ENCODE peak calls at places on chromosomes 12 and 14, in ten cellular contexts. O is choroid plexus epithelial cell; P is HCEC 1CT; W is SK-N-SH; U is stimulated activated CD4-positive, alpha-beta T cell treated with anti-CD3 and anti-CD28 coated beads, Interleukin-2, amount 100 ng/mL, for 48 hours; N is RPMI8226; J is WTC11; E is posterior vena cava; Y is COR-L47; C is iPS-NIHi11. V is an unnamed sample.

GRCh38 chr14:89237923-89238529 is 179.0 kb downstream of the FOXN3 start:
- DNase-seq in C (peak), O (peak), U (no peak), P (no peak), Y (no peak), N (no peak), W (peak), J (no peak), E (no peak), V (no peak)

GRCh38 chr12:124374567-124374966 is 79.7 kb downstream of the RFLNA start:
- DNase-seq in E (no peak), O (no peak), N (no peak), Y (no peak), U (no peak), C (no peak), P (no peak), W (no peak), J (no peak), V (no peak)

GRCh38 chr14:50083467-50084337 is 32.7 kb downstream of the VCPKMT start:
- DNase-seq in J (no peak), N (no peak), O (no peak), Y (no peak), W (no peak), P (no peak), E (no peak), U (peak), C (no peak), V (no peak)

GRCh38 chr12:78038986-78039385 is 208.3 kb downstream of the NAV3 start:
- DNase-seq in Y (no peak), W (no peak), J (no peak), P (no peak), U (no peak), N (no peak), O (no peak), C (no peak), E (no peak), V (no peak)

GRCh38 chr14:68375371-68375770 is 417.5 kb downstream of the ZFP36L1 start:
- DNase-seq in N (no peak), O (no peak), C (no peak), P (no peak), E (no peak), J (no peak), W (no peak), Y (no peak), U (no peak), V (no peak)

GRCh38 chr14:59213368-59214315 is 25.2 kb downstream of the DAAM1 start:
- DNase-seq in O (peak), N (no peak), C (no peak), Y (no peak), J (no peak), E (no peak), W (no peak), U (no peak), P (peak), V (no peak)

GRCh38 chr14:74846168-74846567 is 29.8 kb downstream of the PROX2 start:
- DNase-seq in C (no peak), O (no peak), W (no peak), Y (no peak), U (no peak), P (no peak), J (no peak), N (no peak), E (no peak), V (peak)

GRCh38 chr14:90733139-90733808 is 83.0 kb downstream of the TTC7B start:
- DNase-seq in P (no peak), N (no peak), C (no peak), O (no peak), Y (no peak), E (no peak), U (no peak), W (no peak), J (no peak), V (no peak)

GRCh38 chr14:58861546-58861945 is 223.8 kb downstream of the DACT1 start:
- DNase-seq in J (no peak), C (no peak), P (no peak), Y (no peak), N (no peak), W (no peak), U (no peak), E (no peak), O (peak), V (no peak)

GRCh38 chr12:111767362-111768158 is 827 bp downstream of the ALDH2 start:
- DNase-seq in W (peak), N (no peak), E (no peak), C (peak), U (no peak), Y (no peak), P (peak), J (peak), O (peak), V (no peak)

GRCh38 chr12:31235868-31236395 is 90.0 kb downstream of the SINHCAF start:
- DNase-seq in P (no peak), W (no peak), C (no peak), J (no peak), E (no peak), N (no peak), Y (no peak), U (no peak), O (no peak), V (no peak)

GRCh38 chr14:94041551-94042346 is 15.6 kb downstream of the OTUB2 start:
- DNase-seq in U (no peak), E (peak), O (peak), Y (no peak), W (no peak), N (no peak), P (peak), C (no peak), J (no peak), V (peak)

GRCh38 chr12:106984588-106985137 is 2.3 kb downstream of the MTERF2 start:
- DNase-seq in O (no peak), U (no peak), N (no peak), P (no peak), J (no peak), W (no peak), Y (no peak), C (no peak), E (no peak), V (no peak)

GRCh38 chr14:33916663-33917565 is 34.0 kb downstream of the EGLN3 start:
- DNase-seq in Y (no peak), W (no peak), J (no peak), E (no peak), U (no peak), O (peak), C (no peak), P (no peak), N (no peak), V (no peak)

GRCh38 chr12:29499235-29499634 is 1.7 kb upstream of the OVCH1 start:
- DNase-seq in U (no peak), P (no peak), W (no peak), E (no peak), O (no peak), J (no peak), N (no peak), Y (no peak), C (no peak), V (no peak)

GRCh38 chr12:132359971-132360370 is 30.6 kb upstream of the GALNT9 start:
- DNase-seq in J (no peak), O (no peak), Y (no peak), E (peak), U (no peak), N (no peak), P (no peak), C (no peak), W (no peak), V (no peak)

GRCh38 chr12:54381136-54381535 is 3.4 kb downstream of the ZNF385A start:
- DNase-seq in N (no peak), U (no peak), C (no peak), O (no peak), E (no peak), Y (no peak), P (no peak), W (no peak), J (no peak), V (no peak)

GRCh38 chr12:19088576-19088975 is 41.0 kb upstream of the PLEKHA5 start:
- DNase-seq in P (no peak), Y (no peak), J (no peak), E (no peak), U (no peak), O (no peak), N (no peak), W (no peak), C (no peak), V (no peak)

GRCh38 chr14:104473244-104473565 is 106.4 kb upstream of the C14orf180 start:
- DNase-seq in W (no peak), E (no peak), Y (no peak), U (no peak), C (peak), N (no peak), O (no peak), P (no peak), J (peak), V (no peak)

GRCh38 chr12:3552726-3553045 is 61.7 kb downstream of the PRMT8 start:
- DNase-seq in E (no peak), C (no peak), U (no peak), J (no peak), P (no peak), N (no peak), O (no peak), W (no peak), Y (no peak), V (no peak)

GRCh38 chr12:7142057-7142644 is 12.0 kb downstream of the CLSTN3 start:
- DNase-seq in Y (no peak), W (peak), J (peak), E (peak), U (peak), N (peak), O (peak), P (peak), C (peak), V (peak)

GRCh38 chr12:49868449-49868848 is 25.5 kb upstream of the BCDIN3D start:
- DNase-seq in E (peak), U (no peak), P (no peak), C (no peak), O (no peak), J (no peak), Y (no peak), W (no peak), N (no peak), V (no peak)

GRCh38 chr12:53180931-53181645 is 363 bp upstream of the CSAD start:
- DNase-seq in O (peak), W (peak), E (no peak), Y (peak), C (peak), N (peak), U (peak), P (peak), J (peak), V (peak)

GRCh38 chr14:89823732-89824131 is 130.8 kb downstream of the EFCAB11 start:
- DNase-seq in U (no peak), J (no peak), N (no peak), E (no peak), W (no peak), O (peak), Y (no peak), C (no peak), P (no peak), V (no peak)

GRCh38 chr14:28756896-28757570 is 9.6 kb upstream of the FOXG1 start:
- DNase-seq in E (no peak), O (peak), N (no peak), P (peak), J (peak), W (peak), C (no peak), Y (no peak), U (no peak), V (peak)

GRCh38 chr12:54035561-54036377 is 2.9 kb downstream of the HOXC5 start:
- DNase-seq in P (no peak), N (no peak), U (no peak), Y (no peak), O (no peak), W (peak), E (no peak), J (no peak), C (no peak), V (no peak)

GRCh38 chr14:27881646-27882045 is 884.9 kb upstream of the FOXG1 start:
- DNase-seq in P (no peak), O (no peak), W (no peak), U (no peak), Y (no peak), E (no peak), C (peak), N (no peak), J (peak), V (no peak)

GRCh38 chr12:4538207-4539160 is at the start of gene RAD51AP1:
- DNase-seq in J (peak), O (peak), P (peak), E (peak), U (peak), W (peak), C (peak), Y (peak), N (peak), V (peak)

GRCh38 chr12:86697916-86698315 is 441.7 kb upstream of the MGAT4C start:
- DNase-seq in E (no peak), W (no peak), J (no peak), O (peak), C (no peak), Y (no peak), N (no peak), U (no peak), P (no peak), V (no peak)

GRCh38 chr14:21382886-21383847 is 652 bp downstream of the SUPT16H start:
- DNase-seq in N (peak), J (peak), W (peak), E (peak), Y (peak), O (peak), P (peak), U (peak), C (peak), V (no peak)

GRCh38 chr12:112584266-112584722 is 165.5 kb downstream of the PTPN11 start:
- DNase-seq in N (peak), E (no peak), C (peak), O (no peak), J (peak), P (no peak), Y (peak), U (no peak), W (no peak), V (no peak)

GRCh38 chr12:103503546-103504480 is 8.0 kb upstream of the C12orf42 start:
- DNase-seq in P (no peak), U (peak), C (peak), N (peak), E (no peak), W (peak), O (no peak), Y (peak), J (peak), V (no peak)

GRCh38 chr12:49264466-49264872 is 413 bp upstream of the TUBA1C start:
- DNase-seq in E (no peak), P (peak), N (peak), U (peak), C (peak), Y (no peak), O (no peak), J (no peak), W (no peak), V (no peak)

GRCh38 chr14:95282354-95282985 is 37.2 kb downstream of the CLMN start:
- DNase-seq in P (no peak), W (no peak), U (no peak), N (no peak), E (no peak), O (no peak), Y (no peak), J (no peak), C (no peak), V (no peak)

GRCh38 chr14:34874386-34875030 is 652 bp downstream of the BAZ1A start:
- DNase-seq in W (peak), E (peak), C (peak), N (peak), U (peak), Y (peak), O (peak), P (peak), J (peak), V (no peak)

GRCh38 chr14:74963705-74964271 is 8.4 kb upstream of the PGF start:
- DNase-seq in E (peak), P (no peak), N (peak), J (no peak), Y (no peak), O (peak), U (no peak), W (no peak), C (no peak), V (no peak)

GRCh38 chr12:56186957-56187356 is 2.3 kb downstream of the SMARCC2 start:
- DNase-seq in U (no peak), C (no peak), N (no peak), J (no peak), O (no peak), Y (no peak), W (no peak), E (peak), P (no peak), V (no peak)

GRCh38 chr12:118742426-118742825 is 238.9 kb upstream of the SRRM4 start:
- DNase-seq in P (no peak), E (no peak), N (no peak), O (no peak), J (no peak), W (no peak), Y (no peak), C (no peak), U (no peak), V (no peak)

GRCh38 chr12:71014180-71014785 is 93.7 kb upstream of the PTPRR start:
- DNase-seq in N (no peak), W (peak), P (peak), J (no peak), E (no peak), Y (peak), C (no peak), U (no peak), O (peak), V (peak)

V was measured in fibroblast of the conjunctiva.